ENCODE peak calls at places on chromosomes 7 and 10, in seven cellular contexts. Z is mesenchymal stem cell; I is cardiac muscle cell; T is pancreas; L is CD8-positive, alpha-beta memory T cell; M is effector memory CD4-positive, alpha-beta T cell; Y is aorta. V is an unnamed sample.

GRCh38 chr10:55734112-55734511 is 626.9 kb downstream of the ZWINT start:
- DNase-seq in Z (peak; percentile 4), I (no peak), T (no peak), L (no peak), M (no peak), Y (no peak), V (no peak)

GRCh38 chr10:132407846-132408278 is 10.9 kb downstream of the PWWP2B start:
- DNase-seq in Z (peak; percentile 80), I (peak; percentile 37), T (peak; percentile 86), L (no peak), M (no peak), Y (no peak), V (peak; percentile 88)

GRCh38 chr7:134695321-134695860 is 48.7 kb downstream of the BPGM start:
- DNase-seq in Z (no peak), I (peak; percentile 20), T (no peak), L (no peak), M (no peak), Y (no peak), V (no peak)

GRCh38 chr7:155653773-155654172 is 9.3 kb downstream of the RBM33 start:
- DNase-seq in Z (peak; percentile 50), I (peak; percentile 76), T (no peak), L (no peak), M (no peak), Y (no peak), V (peak; percentile 68)

GRCh38 chr7:102473271-102473991 is 5.3 kb downstream of the POLR2J start:
- DNase-seq in Z (no peak), I (no peak), T (peak; percentile 52), L (no peak), M (no peak), Y (peak; percentile 43), V (peak; percentile 19)

GRCh38 chr10:3659518-3659917 is 125.5 kb downstream of the KLF6 start:
- DNase-seq in Z (no peak), I (no peak), T (no peak), L (no peak), M (no peak), Y (no peak), V (no peak)

GRCh38 chr7:16514729-16515128 is 11.9 kb upstream of the LRRC72 start:
- DNase-seq in Z (no peak), I (no peak), T (no peak), L (no peak), M (no peak), Y (no peak), V (no peak)

GRCh38 chr7:82675396-82675795 is 231.8 kb upstream of the CACNA2D1 start:
- DNase-seq in Z (no peak), I (peak; percentile 37), T (no peak), L (no peak), M (no peak), Y (no peak), V (no peak)

GRCh38 chr10:46528171-46528671 is 28.2 kb downstream of the GPRIN2 start:
- DNase-seq in Z (no peak), I (no peak), T (peak; percentile 64), L (no peak), M (no peak), Y (peak; percentile 55), V (peak; percentile 81)

GRCh38 chr10:34235164-34235832 is 579.8 kb downstream of the PARD3 start:
- DNase-seq in Z (peak; percentile 65), I (no peak), T (no peak), L (no peak), M (no peak), Y (no peak), V (no peak)

GRCh38 chr10:100307716-100308115 is 21.2 kb upstream of the BLOC1S2 start:
- DNase-seq in Z (no peak), I (peak; percentile 53), T (no peak), L (no peak), M (no peak), Y (no peak), V (no peak)

GRCh38 chr10:5775705-5776104 is 37.5 kb downstream of the GDI2 start:
- DNase-seq in Z (no peak), I (no peak), T (no peak), L (peak; percentile 62), M (peak; percentile 74), Y (peak; percentile 67), V (peak; percentile 89)

GRCh38 chr10:106866244-106866845 is 298.2 kb downstream of the SORCS1 start:
- DNase-seq in Z (no peak), I (no peak), T (no peak), L (no peak), M (no peak), Y (no peak), V (no peak)

GRCh38 chr10:50286517-50286916 is 35.2 kb upstream of the ASAH2 start:
- DNase-seq in Z (no peak), I (peak; percentile 62), T (no peak), L (no peak), M (no peak), Y (no peak), V (no peak)

GRCh38 chr10:119313645-119314044 is 106.3 kb downstream of the GRK5 start:
- DNase-seq in Z (no peak), I (no peak), T (no peak), L (peak; percentile 44), M (peak; percentile 35), Y (no peak), V (no peak)

GRCh38 chr7:47489624-47490023 is 92.3 kb downstream of the TNS3 start:
- DNase-seq in Z (no peak), I (no peak), T (no peak), L (no peak), M (no peak), Y (peak; percentile 34), V (peak; percentile 25)

GRCh38 chr10:51861731-51862130 is 162.3 kb upstream of the CSTF2T start:
- DNase-seq in Z (no peak), I (no peak), T (no peak), L (no peak), M (no peak), Y (no peak), V (peak; percentile 22)

GRCh38 chr7:104700336-104700735 is 313.7 kb upstream of the KMT2E start:
- DNase-seq in Z (no peak), I (no peak), T (no peak), L (no peak), M (no peak), Y (no peak), V (no peak)

GRCh38 chr7:138852469-138852868 is 54.5 kb upstream of the ATP6V0A4 start:
- DNase-seq in Z (no peak), I (no peak), T (no peak), L (no peak), M (no peak), Y (no peak), V (no peak)

GRCh38 chr7:93375603-93376002 is 143.4 kb downstream of the VPS50 start:
- DNase-seq in Z (no peak), I (no peak), T (no peak), L (no peak), M (no peak), Y (no peak), V (no peak)

GRCh38 chr10:63866075-63866746 is 345.0 kb downstream of the REEP3 start:
- DNase-seq in Z (peak; percentile 62), I (peak; percentile 77), T (no peak), L (peak; percentile 10), M (peak; percentile 2), Y (peak; percentile 48), V (no peak)

GRCh38 chr7:139231513-139232376 is 708 bp downstream of the UBN2 start:
- DNase-seq in Z (peak; percentile 64), I (peak; percentile 39), T (peak; percentile 75), L (peak; percentile 8), M (peak; percentile 16), Y (peak; percentile 55), V (peak; percentile 42)

GRCh38 chr7:31051598-31052503 is at the start of gene ADCYAP1R1:
- DNase-seq in Z (no peak), I (no peak), T (no peak), L (no peak), M (no peak), Y (no peak), V (no peak)

DNA sequence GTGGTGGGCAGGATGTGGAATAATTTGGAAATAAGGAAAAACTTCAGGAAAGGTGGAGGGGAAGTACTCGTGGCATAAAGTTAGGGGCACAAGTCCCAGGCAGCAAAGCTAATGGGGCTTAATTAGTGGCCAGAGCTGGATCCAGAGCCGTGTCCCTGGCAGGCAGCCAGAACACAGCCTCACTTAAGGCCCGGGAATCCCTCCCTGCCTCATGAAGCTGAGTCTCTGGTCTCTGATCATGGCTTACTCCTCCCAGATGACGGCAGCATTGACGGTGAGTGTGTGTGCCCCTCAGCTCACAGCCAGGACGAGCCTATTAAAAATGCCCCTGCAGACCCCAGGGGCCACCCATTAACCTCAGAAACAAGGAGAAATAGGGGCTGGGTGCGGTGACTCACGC is 48.2 kb upstream of the NPTX2 start:
- DNase-seq in Z (no peak), I (no peak), T (no peak), L (no peak), M (no peak), Y (no peak), V (no peak)
- H3K27ac ChIP-seq in Z (no peak overlapping the region), I (no peak overlapping the region), T (no peak overlapping the region), L (no peak overlapping the region), M (no peak overlapping the region), Y (no peak overlapping the region), V (no peak overlapping the region)

GRCh38 chr10:71233491-71233892 is 21.1 kb downstream of the UNC5B start:
- DNase-seq in Z (no peak), I (no peak), T (no peak), L (no peak), M (no peak), Y (no peak), V (no peak)
- H3K4me1 ChIP-seq in Z (peaks cover 6% of the 10 kb centered on the region), I (peaks cover 99% of the 10 kb centered on the region), T (peaks cover 16% of the 10 kb centered on the region), L (no peaks in the 10 kb centered on the region), M (no peaks in the 10 kb centered on the region), Y (no peaks in the 10 kb centered on the region), V (peaks cover 49% of the 10 kb centered on the region)

GRCh38 chr7:96355990-96356506 is 34.1 kb upstream of the SLC25A13 start:
- DNase-seq in Z (no peak), I (no peak), T (no peak), L (no peak), M (no peak), Y (no peak), V (no peak)
- H3K9me3 ChIP-seq in Z (no peaks in the 10 kb centered on the region), I (no peaks in the 10 kb centered on the region), T (no peaks in the 10 kb centered on the region), L (no peaks in the 10 kb centered on the region), M (no peaks in the 10 kb centered on the region), Y (no peaks in the 10 kb centered on the region), V (no peaks in the 10 kb centered on the region)

GRCh38 chr7:148932-149855 is 43.2 kb upstream of the FAM20C start:
- DNase-seq in Z (peak; percentile 99), I (peak; percentile 100), T (peak; percentile 98), L (peak; percentile 96), M (peak; percentile 97), Y (peak; percentile 99), V (peak; percentile 98)

GRCh38 chr7:148543-148931 is 43.8 kb upstream of the FAM20C start:
- DNase-seq in Z (peak; percentile 7), I (no peak), T (no peak), L (no peak), M (no peak), Y (no peak), V (no peak)

GRCh38 chr7:152647-153046 is 39.7 kb upstream of the FAM20C start:
- DNase-seq in Z (no peak), I (no peak), T (peak; percentile 42), L (no peak), M (no peak), Y (peak; percentile 30), V (no peak)

GRCh38 chr7:149856-150636 is 42.3 kb upstream of the FAM20C start:
- DNase-seq in Z (no peak), I (no peak), T (peak; percentile 73), L (peak; percentile 3), M (no peak), Y (peak; percentile 81), V (peak; percentile 89)

DNA sequence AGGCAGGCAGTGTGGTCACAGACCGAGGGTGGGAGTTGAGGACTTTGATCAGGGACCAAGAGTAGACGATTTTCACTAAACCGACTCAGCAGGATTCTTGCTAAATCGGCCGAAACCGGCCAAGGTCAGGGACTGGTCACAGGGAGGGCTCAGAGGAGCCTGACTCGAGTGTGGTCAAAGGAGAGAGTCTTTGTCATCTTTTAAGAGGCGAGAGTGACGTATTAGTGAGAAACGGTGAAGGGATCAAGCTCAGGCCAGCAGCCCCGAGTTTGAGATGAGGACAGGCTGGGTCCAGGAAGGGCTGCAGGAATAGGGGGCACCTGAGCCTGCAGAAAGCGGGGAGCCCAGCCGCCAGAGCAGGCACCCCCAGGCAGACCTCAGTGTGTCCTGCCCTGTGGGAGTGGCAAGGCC is 41.6 kb upstream of the FAM20C start:
- DNase-seq in Z (no peak), I (peak; percentile 13), T (peak; percentile 57), L (no peak), M (no peak), Y (peak; percentile 76), V (peak; percentile 74)
- H3K27ac ChIP-seq in Z (no peak overlapping the region), I (no peak overlapping the region), T (no peak overlapping the region), L (no peak overlapping the region), M (no peak overlapping the region), Y (no peak overlapping the region), V (peak overlapping the region; percentile 99)